ENCODE peak calls at places on chromosomes 1 and 21, in six cellular contexts. H is NT2/D1, R is GM12878, M is colonic mucosa, N is neural progenitor cell, T is IMR-90. F is an unnamed sample. For H3K4me1, the result is how much of the 10 kb centered on the place peaks cover.

GRCh38 chr21:37447288-37447936 is 80.8 kb downstream of the DYRK1A start:
- DNase-seq in M (no peak), T (no peak), H (no peak), N (peak), R (no peak), F (no peak)

GRCh38 chr1:7199077-7199779 is 414.0 kb downstream of the CAMTA1 start:
- DNase-seq in M (no peak), H (no peak), T (no peak), R (no peak), N (peak), F (no peak)

GRCh38 chr1:226541631-226542622 is 6.6 kb upstream of the STUM start:
- DNase-seq in T (no peak), H (no peak), N (no peak), M (peak), R (no peak), F (no peak)

GRCh38 chr1:80427886-80428285 is 1372.8 kb upstream of the ADGRL2 start:
- DNase-seq in N (no peak), T (no peak), M (no peak), R (no peak), H (no peak), F (peak)

GRCh38 chr1:22627331-22627730 is 9.1 kb upstream of the C1QA start:
- DNase-seq in M (no peak), H (no peak), N (no peak), R (no peak), T (no peak), F (no peak)

GRCh38 chr1:171251741-171252300 is 3.5 kb downstream of the FMO1 start:
- DNase-seq in H (no peak), T (peak), N (peak), R (no peak), M (peak), F (peak)

GRCh38 chr1:246680696-246681127 is 43.5 kb upstream of the SCCPDH start:
- DNase-seq in M (no peak), H (no peak), N (no peak), R (no peak), T (peak), F (no peak)

GRCh38 chr1:150613061-150613920 is 16.1 kb downstream of the ENSA start:
- DNase-seq in H (no peak), R (peak), M (peak), T (peak), N (no peak), F (peak)

GRCh38 chr1:21801100-21801499 is 11.0 kb upstream of the LDLRAD2 start:
- DNase-seq in N (no peak), T (peak), R (no peak), M (no peak), H (no peak), F (no peak)

GRCh38 chr1:46817814-46818213 is 19.0 kb downstream of the CYP4B1 start:
- DNase-seq in H (no peak), T (no peak), N (no peak), R (no peak), M (no peak), F (no peak)

GRCh38 chr1:3436901-3437300 is 17.6 kb upstream of the ARHGEF16 start:
- DNase-seq in H (no peak), N (no peak), R (no peak), T (no peak), M (no peak), F (no peak)

GRCh38 chr1:221708987-221709386 is 32.9 kb downstream of the DUSP10 start:
- DNase-seq in R (no peak), T (peak), N (peak), M (no peak), H (no peak), F (no peak)

GRCh38 chr1:7278045-7278444 is 492.8 kb downstream of the CAMTA1 start:
- DNase-seq in T (no peak), N (no peak), M (peak), R (no peak), H (no peak), F (no peak)

GRCh38 chr1:160777486-160778089 is 18.4 kb upstream of the LY9 start:
- DNase-seq in N (peak), R (no peak), M (peak), H (peak), T (no peak), F (peak)

GRCh38 chr1:21778405-21778727 is 4.6 kb downstream of the USP48 start:
- DNase-seq in H (no peak), N (no peak), T (no peak), R (no peak), M (no peak), F (no peak)

GRCh38 chr21:44736291-44737004 is 25.1 kb upstream of the TSPEAR start:
- DNase-seq in N (no peak), H (no peak), M (no peak), T (no peak), R (no peak), F (no peak)

GRCh38 chr1:61160526-61160925 is 78.2 kb downstream of the NFIA start:
- DNase-seq in T (peak), M (no peak), N (no peak), H (no peak), R (no peak), F (no peak)

GRCh38 chr1:2496746-2497145 is 20.7 kb downstream of the PLCH2 start:
- DNase-seq in R (no peak), T (no peak), H (no peak), M (no peak), N (no peak), F (no peak)

GRCh38 chr1:154751690-154752089 is 118.4 kb downstream of the KCNN3 start:
- DNase-seq in R (no peak), T (no peak), H (no peak), M (no peak), N (no peak), F (peak)

GRCh38 chr1:232059726-232060360 is 433.3 kb downstream of the DISC1 start:
- DNase-seq in N (no peak), R (no peak), H (no peak), T (no peak), M (no peak), F (no peak)

GRCh38 chr1:173341307-173341706 is 134.2 kb upstream of the TNFSF4 start:
- DNase-seq in M (no peak), R (no peak), N (no peak), T (peak), H (no peak), F (peak)

GRCh38 chr21:45080232-45080631 is 5.9 kb downstream of the ADARB1 start:
- DNase-seq in M (no peak), H (no peak), N (no peak), R (no peak), T (no peak), F (no peak)

GRCh38 chr1:16367258-16367967 is 371 bp downstream of the SZRD1 start:
- DNase-seq in M (peak), R (peak), T (peak), H (no peak), N (peak), F (peak)

GRCh38 chr1:31793586-31794285 is 22.1 kb downstream of the SPOCD1 start:
- DNase-seq in M (no peak), T (no peak), N (no peak), H (no peak), R (no peak), F (no peak)

GRCh38 chr21:42433946-42434551 is 30.3 kb downstream of the UBASH3A start:
- DNase-seq in T (no peak), N (no peak), H (no peak), M (peak), R (no peak), F (no peak)

GRCh38 chr1:4598561-4598960 is 55.8 kb upstream of the AJAP1 start:
- DNase-seq in N (no peak), M (no peak), R (no peak), H (no peak), T (no peak), F (no peak)

GRCh38 chr1:16138772-16139221 is 17.1 kb downstream of the EPHA2 start:
- DNase-seq in N (no peak), M (no peak), T (peak), R (no peak), H (no peak), F (no peak)

GRCh38 chr1:213448360-213448759 is 397.3 kb downstream of the RPS6KC1 start:
- DNase-seq in H (no peak), N (no peak), T (no peak), M (no peak), R (no peak), F (no peak)

GRCh38 chr1:94245747-94246438 is 8.5 kb upstream of the ARHGAP29 start:
- DNase-seq in N (no peak), M (no peak), R (no peak), H (no peak), T (peak), F (peak)

GRCh38 chr1:164983023-164983650 is 373.4 kb downstream of the LMX1A start:
- DNase-seq in N (peak), H (no peak), R (no peak), M (no peak), T (no peak), F (no peak)

GRCh38 chr21:46056450-46056903 is 41.4 kb upstream of the COL6A2 start:
- DNase-seq in N (no peak), M (peak), T (peak), H (no peak), R (no peak), F (peak)

GRCh38 chr1:172394167-172394751 is 26.2 kb upstream of the C1orf105 start:
- DNase-seq in N (no peak), H (no peak), R (peak), T (peak), M (no peak), F (peak)

GRCh38 chr1:50633465-50633864 is 210.2 kb upstream of the DMRTA2 start:
- DNase-seq in T (no peak), R (no peak), N (peak), H (no peak), M (no peak), F (no peak)

GRCh38 chr1:151510957-151511635 is at the start of gene CGN:
- DNase-seq in H (peak), R (no peak), M (peak), T (peak), N (peak), F (peak)

DNA sequence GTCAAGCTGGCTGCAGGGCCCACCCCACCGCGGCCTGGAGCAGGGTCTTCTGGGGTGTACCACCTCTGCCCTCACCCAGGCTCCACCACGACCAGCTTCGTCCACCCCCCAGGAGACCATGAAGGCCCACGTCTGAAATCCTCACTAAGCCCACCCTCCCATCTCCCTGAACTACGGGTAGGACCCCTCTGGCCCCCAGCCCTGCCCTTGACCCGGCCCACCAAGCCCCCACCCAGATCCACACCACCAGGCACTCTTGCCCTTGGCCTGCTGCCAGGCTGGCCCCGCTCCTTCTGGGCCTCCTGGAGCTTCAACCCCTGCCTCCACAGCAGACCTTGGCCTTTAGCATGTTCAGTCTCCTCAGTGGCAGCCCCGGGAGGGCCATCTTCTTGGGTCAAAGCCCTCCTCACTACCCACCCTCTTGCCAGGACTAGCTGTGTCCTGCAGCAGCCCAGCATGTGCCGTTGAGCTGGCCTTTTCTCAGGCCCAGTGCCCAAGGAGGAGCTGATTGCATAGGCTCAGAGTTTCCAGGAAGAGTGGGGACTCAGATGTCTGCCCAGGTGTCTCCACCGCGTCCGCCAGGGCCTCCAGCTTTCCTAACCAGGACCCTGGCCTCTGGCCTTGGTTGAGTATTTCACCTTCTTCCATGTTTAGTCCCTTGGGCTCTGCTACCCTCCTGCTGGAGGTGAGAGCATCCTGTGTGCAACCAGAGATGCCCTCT is 17.8 kb upstream of the SAMD11 start:
- DNase-seq in M (no peak), H (no peak), T (no peak), N (peak), R (no peak), F (no peak)
- H3K4me3 ChIP-seq in M (no peak), H (no peak), T (no peak), N (no peak), R (no peak), F (peak)

GRCh38 chr1:203407301-203407700 is 56.4 kb upstream of the FMOD start:
- DNase-seq in R (no peak), N (no peak), T (no peak), H (no peak), M (peak), F (no peak)
- H3K4me1 ChIP-seq in R (under half), N (under half), T (under half), H (under half), M (under half), F (half or more)

DNA sequence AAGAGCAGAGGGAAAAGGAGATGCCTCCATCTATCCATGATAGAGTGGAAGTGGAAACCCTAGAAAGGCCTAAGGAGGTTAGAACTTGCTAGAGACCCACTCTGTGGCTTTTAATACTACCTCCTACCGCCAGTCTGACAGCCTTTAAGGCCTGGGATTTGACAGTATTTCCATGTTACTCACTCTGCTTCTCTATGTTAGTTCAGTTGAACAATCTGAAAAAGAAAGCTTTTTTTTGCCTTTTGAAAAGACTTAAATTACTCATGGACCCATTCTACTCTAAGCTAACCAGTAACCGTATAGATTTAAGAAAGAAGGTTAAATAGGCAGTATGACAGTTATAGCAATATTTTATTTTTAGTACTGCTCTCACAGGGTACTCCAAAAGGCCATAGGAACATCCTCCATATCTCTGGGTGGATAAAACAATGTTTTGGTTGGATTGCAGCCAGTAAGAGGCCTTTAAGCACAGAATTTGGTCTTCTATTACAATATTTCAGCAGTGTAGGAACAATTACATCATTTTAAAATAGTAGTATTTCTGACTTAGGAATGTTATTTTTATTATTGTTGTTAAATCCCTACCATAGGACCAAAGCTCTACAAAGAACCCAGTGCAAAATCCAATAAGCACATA is 15.9 kb upstream of the GPR25 start:
- DNase-seq in T (peak), R (no peak), H (no peak), N (no peak), M (no peak), F (peak)
- H3K4me3 ChIP-seq in T (no peak), R (no peak), H (no peak), N (no peak), M (no peak), F (no peak)

DNA sequence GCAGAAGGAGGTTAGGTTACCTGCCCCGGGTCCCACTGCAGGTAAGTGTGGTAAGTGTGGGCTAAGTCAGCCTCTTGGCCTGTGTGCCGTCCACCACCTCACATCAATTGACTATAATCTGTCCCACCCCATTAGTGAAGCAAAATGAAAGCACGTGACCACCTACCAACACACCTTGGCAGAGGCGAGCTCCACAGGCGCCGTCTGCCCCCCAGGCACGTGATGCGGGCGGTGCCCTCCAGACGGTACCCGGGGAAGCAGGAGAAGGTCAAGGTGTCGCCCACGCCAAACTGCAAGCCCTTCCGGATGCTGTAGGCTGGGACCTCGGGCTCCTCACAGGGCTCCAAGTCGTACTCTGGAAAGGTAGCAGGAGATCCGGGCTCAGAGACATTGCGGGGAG is 149.5 kb upstream of the HMGB4 start:
- DNase-seq in N (no peak), H (no peak), R (no peak), T (no peak), M (no peak), F (no peak)
- H3K4me1 ChIP-seq in N (under half), H (under half), R (under half), T (under half), M (under half), F (under half)

GRCh38 chr1:167457936-167458584 is 60.3 kb downstream of the CD247 start:
- DNase-seq in N (no peak), R (no peak), M (no peak), T (no peak), H (no peak), F (no peak)

GRCh38 chr1:167456926-167457325 is 61.4 kb downstream of the CD247 start:
- DNase-seq in H (no peak), N (no peak), R (no peak), T (no peak), M (no peak), F (no peak)

GRCh38 chr1:167454929-167455785 is 63.2 kb downstream of the CD247 start:
- DNase-seq in T (no peak), H (no peak), R (no peak), N (peak), M (peak), F (peak)

GRCh38 chr1:167455786-167456446 is 62.4 kb downstream of the CD247 start:
- DNase-seq in T (no peak), N (peak), R (no peak), H (no peak), M (no peak), F (peak)

DNA sequence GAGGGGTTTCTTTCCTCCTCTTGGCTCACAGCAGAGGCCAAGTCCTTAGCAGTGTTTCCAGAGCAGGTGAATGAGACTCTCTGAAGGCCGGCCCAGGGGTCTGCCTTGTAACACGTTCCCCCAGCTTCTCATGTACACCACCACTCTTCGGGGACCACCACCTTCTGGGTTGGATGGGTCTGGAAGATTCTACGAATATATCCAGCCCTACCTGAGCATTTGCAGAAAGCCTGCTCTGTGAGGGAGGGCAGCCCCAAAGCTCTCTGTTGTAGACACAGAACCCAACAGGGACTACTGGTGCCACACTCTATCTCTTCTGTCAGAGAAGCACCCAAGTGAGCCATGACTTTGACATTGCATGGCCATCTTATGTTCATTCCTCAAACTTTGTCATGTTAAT is 61.8 kb downstream of the CD247 start:
- DNase-seq in H (no peak), M (no peak), R (no peak), T (no peak), N (no peak), F (no peak)
- H3K4me3 ChIP-seq in H (no peak), M (no peak), R (no peak), T (no peak), N (no peak), F (no peak)

DNA sequence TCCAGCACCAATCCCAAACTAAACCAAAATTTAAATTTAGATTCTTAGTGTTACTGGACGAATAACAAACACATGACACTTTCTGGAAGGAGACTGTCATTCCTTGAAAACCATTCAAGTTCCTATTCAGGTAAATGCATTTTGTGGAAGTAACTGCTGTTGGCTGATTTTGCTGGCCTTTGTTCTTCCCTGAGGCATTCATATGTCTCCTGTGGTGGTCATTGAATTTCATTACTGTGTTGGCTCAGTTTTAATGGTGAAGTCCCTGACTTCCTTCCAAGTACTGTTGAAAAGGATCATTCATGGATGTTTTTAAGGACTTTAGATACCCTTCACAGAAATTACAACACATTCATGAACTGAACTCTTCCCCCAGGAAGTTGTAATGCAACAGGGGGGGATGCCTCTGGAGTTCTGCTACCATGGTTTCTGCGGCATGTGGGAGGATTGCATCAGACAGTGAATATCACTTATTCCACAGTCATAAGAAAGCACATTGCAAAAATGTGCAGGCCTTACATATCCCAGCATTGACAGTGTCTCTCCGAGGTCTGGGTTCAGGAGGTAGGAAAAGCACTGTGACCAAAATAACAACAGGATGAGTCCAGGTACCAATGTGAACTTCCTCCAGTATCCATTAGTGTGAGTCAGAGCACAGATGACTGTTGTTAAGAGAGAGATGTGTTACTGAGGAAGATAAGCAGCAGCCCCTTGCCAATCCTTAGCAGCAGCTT is 2.0 kb upstream of the RAB3GAP2 start:
- DNase-seq in H (peak), M (no peak), T (peak), R (no peak), N (no peak), F (peak)
- H3K4me1 ChIP-seq in H (under half), M (under half), T (under half), R (under half), N (under half), F (under half)